ENCODE peak calls at places on chromosome 12, in eight cellular contexts. One of them, this sample, is unnamed.

GRCh38 chr12:99381992-99382391 is 265.6 kb upstream of the GARIN6 start:
- DNase-seq in CD8-positive, alpha-beta T cell: no peak
- DNase-seq in heart right ventricle: no peak
- DNase-seq in PC-9: no peak
- DNase-seq in Panc1: no peak
- DNase-seq in pancreas: no peak
- DNase-seq in upper lobe of right lung: no peak
- DNase-seq in breast epithelium: no peak
- DNase-seq in this sample: no peak

GRCh38 chr12:42140901-42141300 is 3.8 kb downstream of the GXYLT1 start:
- DNase-seq in CD8-positive, alpha-beta T cell: no peak
- DNase-seq in heart right ventricle: peak; percentile 17
- DNase-seq in PC-9: no peak
- DNase-seq in Panc1: no peak
- DNase-seq in pancreas: no peak
- DNase-seq in upper lobe of right lung: no peak
- DNase-seq in breast epithelium: no peak
- DNase-seq in this sample: no peak

GRCh38 chr12:2076196-2076570 is 23.4 kb downstream of the CACNA1C start:
- DNase-seq in CD8-positive, alpha-beta T cell: no peak
- DNase-seq in heart right ventricle: no peak
- DNase-seq in PC-9: no peak
- DNase-seq in Panc1: no peak
- DNase-seq in pancreas: no peak
- DNase-seq in upper lobe of right lung: no peak
- DNase-seq in breast epithelium: no peak
- DNase-seq in this sample: no peak

GRCh38 chr12:8081228-8081920 is 700 bp upstream of the NECAP1 start:
- DNase-seq in CD8-positive, alpha-beta T cell: no peak
- DNase-seq in heart right ventricle: no peak
- DNase-seq in PC-9: peak; percentile 9
- DNase-seq in Panc1: no peak
- DNase-seq in pancreas: peak; percentile 19
- DNase-seq in upper lobe of right lung: no peak
- DNase-seq in breast epithelium: no peak
- DNase-seq in this sample: no peak

GRCh38 chr12:81998761-81999378 is 239.7 kb upstream of the PPFIA2 start:
- DNase-seq in CD8-positive, alpha-beta T cell: no peak
- DNase-seq in heart right ventricle: no peak
- DNase-seq in PC-9: no peak
- DNase-seq in Panc1: no peak
- DNase-seq in pancreas: no peak
- DNase-seq in upper lobe of right lung: no peak
- DNase-seq in breast epithelium: no peak
- DNase-seq in this sample: peak; percentile 6

GRCh38 chr12:3199551-3200031 is 122.4 kb downstream of the TSPAN9 start:
- DNase-seq in CD8-positive, alpha-beta T cell: no peak
- DNase-seq in heart right ventricle: peak; percentile 51
- DNase-seq in PC-9: no peak
- DNase-seq in Panc1: no peak
- DNase-seq in pancreas: no peak
- DNase-seq in upper lobe of right lung: no peak
- DNase-seq in breast epithelium: no peak
- DNase-seq in this sample: no peak

GRCh38 chr12:114168061-114168460 is 201.9 kb upstream of the RBM19 start:
- DNase-seq in CD8-positive, alpha-beta T cell: no peak
- DNase-seq in heart right ventricle: no peak
- DNase-seq in PC-9: no peak
- DNase-seq in Panc1: no peak
- DNase-seq in pancreas: no peak
- DNase-seq in upper lobe of right lung: no peak
- DNase-seq in breast epithelium: no peak
- DNase-seq in this sample: no peak

GRCh38 chr12:97745406-97746101 is 282.9 kb downstream of the RMST start:
- DNase-seq in CD8-positive, alpha-beta T cell: no peak
- DNase-seq in heart right ventricle: no peak
- DNase-seq in PC-9: no peak
- DNase-seq in Panc1: no peak
- DNase-seq in pancreas: no peak
- DNase-seq in upper lobe of right lung: no peak
- DNase-seq in breast epithelium: no peak
- DNase-seq in this sample: no peak

GRCh38 chr12:111643428-111643826 is 42.3 kb downstream of the BRAP start:
- DNase-seq in CD8-positive, alpha-beta T cell: no peak
- DNase-seq in heart right ventricle: peak; percentile 46
- DNase-seq in PC-9: peak; percentile 21
- DNase-seq in Panc1: no peak
- DNase-seq in pancreas: no peak
- DNase-seq in upper lobe of right lung: no peak
- DNase-seq in breast epithelium: no peak
- DNase-seq in this sample: no peak

GRCh38 chr12:111428728-111429175 is 23.0 kb downstream of the SH2B3 start:
- DNase-seq in CD8-positive, alpha-beta T cell: no peak
- DNase-seq in heart right ventricle: peak; percentile 83
- DNase-seq in PC-9: no peak
- DNase-seq in Panc1: no peak
- DNase-seq in pancreas: peak; percentile 12
- DNase-seq in upper lobe of right lung: peak; percentile 84
- DNase-seq in breast epithelium: no peak
- DNase-seq in this sample: no peak

GRCh38 chr12:129213551-129213950 is 360.3 kb downstream of the GLT1D1 start:
- DNase-seq in CD8-positive, alpha-beta T cell: no peak
- DNase-seq in heart right ventricle: no peak
- DNase-seq in PC-9: no peak
- DNase-seq in Panc1: no peak
- DNase-seq in pancreas: no peak
- DNase-seq in upper lobe of right lung: no peak
- DNase-seq in breast epithelium: no peak
- DNase-seq in this sample: no peak

GRCh38 chr12:124531281-124531745 is 36.1 kb downstream of the NCOR2 start:
- DNase-seq in CD8-positive, alpha-beta T cell: no peak
- DNase-seq in heart right ventricle: no peak
- DNase-seq in PC-9: no peak
- DNase-seq in Panc1: no peak
- DNase-seq in pancreas: no peak
- DNase-seq in upper lobe of right lung: no peak
- DNase-seq in breast epithelium: no peak
- DNase-seq in this sample: no peak

GRCh38 chr12:115155665-115156645 is 472.0 kb upstream of the TBX3 start:
- DNase-seq in CD8-positive, alpha-beta T cell: no peak
- DNase-seq in heart right ventricle: no peak
- DNase-seq in PC-9: no peak
- DNase-seq in Panc1: no peak
- DNase-seq in pancreas: no peak
- DNase-seq in upper lobe of right lung: no peak
- DNase-seq in breast epithelium: no peak
- DNase-seq in this sample: peak; percentile 88

GRCh38 chr12:105570944-105571343 is 240.5 kb downstream of the C12orf75 start:
- DNase-seq in CD8-positive, alpha-beta T cell: no peak
- DNase-seq in heart right ventricle: no peak
- DNase-seq in PC-9: no peak
- DNase-seq in Panc1: no peak
- DNase-seq in pancreas: no peak
- DNase-seq in upper lobe of right lung: no peak
- DNase-seq in breast epithelium: no peak
- DNase-seq in this sample: no peak

GRCh38 chr12:132393991-132394949 is 64.9 kb upstream of the GALNT9 start:
- DNase-seq in CD8-positive, alpha-beta T cell: no peak
- DNase-seq in heart right ventricle: no peak
- DNase-seq in PC-9: peak; percentile 35
- DNase-seq in Panc1: no peak
- DNase-seq in pancreas: no peak
- DNase-seq in upper lobe of right lung: peak; percentile 52
- DNase-seq in breast epithelium: peak; percentile 45
- DNase-seq in this sample: no peak

GRCh38 chr12:34625116-34625515 is 602.8 kb downstream of the ALG10 start:
- DNase-seq in CD8-positive, alpha-beta T cell: no peak
- DNase-seq in heart right ventricle: no peak
- DNase-seq in PC-9: no peak
- DNase-seq in Panc1: peak; percentile 25
- DNase-seq in pancreas: no peak
- DNase-seq in upper lobe of right lung: no peak
- DNase-seq in breast epithelium: no peak
- DNase-seq in this sample: no peak

GRCh38 chr12:72072613-72073212 is 134.1 kb downstream of the TPH2 start:
- DNase-seq in CD8-positive, alpha-beta T cell: no peak
- DNase-seq in heart right ventricle: no peak
- DNase-seq in PC-9: no peak
- DNase-seq in Panc1: no peak
- DNase-seq in pancreas: no peak
- DNase-seq in upper lobe of right lung: no peak
- DNase-seq in breast epithelium: no peak
- DNase-seq in this sample: no peak

GRCh38 chr12:106566771-106567170 is 16.0 kb upstream of the RFX4 start:
- DNase-seq in CD8-positive, alpha-beta T cell: no peak
- DNase-seq in heart right ventricle: no peak
- DNase-seq in PC-9: no peak
- DNase-seq in Panc1: no peak
- DNase-seq in pancreas: no peak
- DNase-seq in upper lobe of right lung: no peak
- DNase-seq in breast epithelium: no peak
- DNase-seq in this sample: no peak

GRCh38 chr12:31807773-31808097 is 78.9 kb upstream of the AMN1 start:
- DNase-seq in CD8-positive, alpha-beta T cell: no peak
- DNase-seq in heart right ventricle: no peak
- DNase-seq in PC-9: no peak
- DNase-seq in Panc1: no peak
- DNase-seq in pancreas: no peak
- DNase-seq in upper lobe of right lung: no peak
- DNase-seq in breast epithelium: no peak
- DNase-seq in this sample: no peak

GRCh38 chr12:31818623-31819268 is 89.9 kb upstream of the AMN1 start:
- DNase-seq in CD8-positive, alpha-beta T cell: no peak
- DNase-seq in heart right ventricle: no peak
- DNase-seq in PC-9: no peak
- DNase-seq in Panc1: no peak
- DNase-seq in pancreas: no peak
- DNase-seq in upper lobe of right lung: no peak
- DNase-seq in breast epithelium: no peak
- DNase-seq in this sample: no peak

GRCh38 chr12:31817120-31817519 is 88.3 kb upstream of the AMN1 start:
- DNase-seq in CD8-positive, alpha-beta T cell: no peak
- DNase-seq in heart right ventricle: no peak
- DNase-seq in PC-9: no peak
- DNase-seq in Panc1: no peak
- DNase-seq in pancreas: no peak
- DNase-seq in upper lobe of right lung: no peak
- DNase-seq in breast epithelium: no peak
- DNase-seq in this sample: no peak

GRCh38 chr12:31815096-31815495 is 86.3 kb upstream of the AMN1 start:
- DNase-seq in CD8-positive, alpha-beta T cell: no peak
- DNase-seq in heart right ventricle: no peak
- DNase-seq in PC-9: no peak
- DNase-seq in Panc1: no peak
- DNase-seq in pancreas: no peak
- DNase-seq in upper lobe of right lung: no peak
- DNase-seq in breast epithelium: no peak
- DNase-seq in this sample: no peak

GRCh38 chr12:31813305-31813704 is 84.5 kb upstream of the AMN1 start:
- DNase-seq in CD8-positive, alpha-beta T cell: no peak
- DNase-seq in heart right ventricle: no peak
- DNase-seq in PC-9: no peak
- DNase-seq in Panc1: no peak
- DNase-seq in pancreas: no peak
- DNase-seq in upper lobe of right lung: no peak
- DNase-seq in breast epithelium: no peak
- DNase-seq in this sample: no peak
- TF ChIP-seq CTCF in CD8-positive, alpha-beta T cell: no peak
- TF ChIP-seq CTCF in heart right ventricle: no peak
- TF ChIP-seq CTCF in PC-9: no peak
- TF ChIP-seq CTCF in Panc1: no peak
- TF ChIP-seq CTCF in pancreas: no peak
- TF ChIP-seq CTCF in upper lobe of right lung: no peak
- TF ChIP-seq CTCF in breast epithelium: no peak
- TF ChIP-seq CTCF in this sample: no peak

GRCh38 chr12:92208613-92209121 is 63.0 kb upstream of the BTG1 start:
- DNase-seq in CD8-positive, alpha-beta T cell: peak; percentile 32
- DNase-seq in heart right ventricle: peak; percentile 16
- DNase-seq in PC-9: peak; percentile 4
- DNase-seq in Panc1: peak; percentile 39
- DNase-seq in pancreas: no peak
- DNase-seq in upper lobe of right lung: no peak
- DNase-seq in breast epithelium: no peak
- DNase-seq in this sample: peak; percentile 17
- H3K27ac ChIP-seq in CD8-positive, alpha-beta T cell: peak overlapping the region; percentile 34
- H3K27ac ChIP-seq in heart right ventricle: peak overlapping the region; percentile 26
- H3K27ac ChIP-seq in PC-9: peak overlapping the region; percentile 89
- H3K27ac ChIP-seq in Panc1: no peak overlapping the region
- H3K27ac ChIP-seq in pancreas: no peak overlapping the region
- H3K27ac ChIP-seq in upper lobe of right lung: no peak overlapping the region
- H3K27ac ChIP-seq in breast epithelium: no peak overlapping the region
- H3K27ac ChIP-seq in this sample: peak overlapping the region; percentile 57

DNA sequence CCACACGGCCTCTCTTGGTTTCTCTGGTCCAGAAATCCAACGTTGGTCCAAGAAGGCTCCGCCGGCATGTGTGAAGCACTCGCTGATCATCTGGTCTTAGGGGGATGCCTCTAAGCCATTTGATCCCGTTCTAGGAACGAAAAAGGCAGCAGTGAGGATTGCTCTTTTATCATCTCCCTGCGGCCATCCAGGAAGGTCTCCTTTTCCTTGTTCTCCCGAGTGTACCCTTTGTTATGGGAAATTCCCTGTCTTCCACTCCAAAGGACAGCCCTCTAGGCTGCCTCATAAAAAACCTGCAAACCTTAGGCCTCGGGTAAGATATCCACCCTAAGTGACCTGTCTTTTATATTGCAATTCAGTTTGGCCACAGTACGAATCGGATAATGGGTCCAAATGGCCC is 85.8 kb downstream of the TMTC3 start:
- DNase-seq in CD8-positive, alpha-beta T cell: no peak
- DNase-seq in heart right ventricle: no peak
- DNase-seq in PC-9: no peak
- DNase-seq in Panc1: no peak
- DNase-seq in pancreas: no peak
- DNase-seq in upper lobe of right lung: no peak
- DNase-seq in breast epithelium: no peak
- DNase-seq in this sample: no peak
- TF ChIP-seq CTCF in CD8-positive, alpha-beta T cell: no peak
- TF ChIP-seq CTCF in heart right ventricle: no peak
- TF ChIP-seq CTCF in PC-9: no peak
- TF ChIP-seq CTCF in Panc1: no peak
- TF ChIP-seq CTCF in pancreas: no peak
- TF ChIP-seq CTCF in upper lobe of right lung: no peak
- TF ChIP-seq CTCF in breast epithelium: no peak
- TF ChIP-seq CTCF in this sample: no peak

DNA sequence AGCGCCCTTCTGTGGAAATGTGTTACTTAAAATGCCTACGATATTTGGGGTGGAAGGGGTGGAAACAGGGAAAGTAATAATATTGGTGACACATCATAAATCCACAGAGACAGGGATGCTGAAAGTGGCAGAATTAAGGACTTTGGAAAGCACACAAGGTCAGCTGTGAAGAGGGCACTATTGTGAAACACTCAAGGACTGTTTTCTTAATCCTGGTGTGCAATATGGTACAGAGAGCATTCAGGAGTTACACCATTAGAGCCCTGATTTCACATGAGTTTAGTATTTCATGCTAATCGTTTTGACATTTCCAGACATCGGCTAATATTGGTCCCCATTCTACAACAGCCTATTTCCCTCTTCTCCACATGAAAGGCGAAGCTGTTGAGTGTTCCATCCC is 219.2 kb downstream of the MSRB3 start:
- DNase-seq in CD8-positive, alpha-beta T cell: no peak
- DNase-seq in heart right ventricle: no peak
- DNase-seq in PC-9: no peak
- DNase-seq in Panc1: no peak
- DNase-seq in pancreas: no peak
- DNase-seq in upper lobe of right lung: no peak
- DNase-seq in breast epithelium: no peak
- DNase-seq in this sample: no peak
- H3K27ac ChIP-seq in CD8-positive, alpha-beta T cell: no peak overlapping the region
- H3K27ac ChIP-seq in heart right ventricle: no peak overlapping the region
- H3K27ac ChIP-seq in PC-9: no peak overlapping the region
- H3K27ac ChIP-seq in Panc1: no peak overlapping the region
- H3K27ac ChIP-seq in pancreas: no peak overlapping the region
- H3K27ac ChIP-seq in upper lobe of right lung: no peak overlapping the region
- H3K27ac ChIP-seq in breast epithelium: no peak overlapping the region
- H3K27ac ChIP-seq in this sample: no peak overlapping the region

This sample was measured in RWPE1.